ENCODE peak calls at places on chromosomes 12 and 14, in six cellular contexts. P, D, F, X, W and T are unnamed samples.

GRCh38 chr12:86228656-86229055 is 27.5 kb downstream of the MGAT4C start:
- DNase-seq in X (no peak), P (no peak), F (no peak), D (no peak), W (no peak), T (no peak)

GRCh38 chr14:70595443-70596185 is 4.8 kb downstream of the MED6 start:
- DNase-seq in F (no peak), X (no peak), D (no peak), P (no peak), W (no peak), T (no peak)

GRCh38 chr14:69979882-69980281 is 100.7 kb downstream of the SMOC1 start:
- DNase-seq in X (no peak), F (no peak), W (no peak), D (no peak), P (no peak), T (no peak)

GRCh38 chr12:53004178-53004577 is 2.1 kb upstream of the EIF4B start:
- DNase-seq in X (peak), P (no peak), F (peak), W (no peak), D (no peak), T (no peak)

GRCh38 chr12:39831587-39832315 is 212.1 kb upstream of the ABCD2 start:
- DNase-seq in D (peak), P (peak), X (no peak), F (peak), W (no peak), T (no peak)

GRCh38 chr12:82963961-82964360 is 277.3 kb downstream of the TMTC2 start:
- DNase-seq in P (no peak), D (no peak), F (no peak), X (no peak), W (no peak), T (peak)

GRCh38 chr12:49888461-49889151 is 15.1 kb downstream of the FAIM2 start:
- DNase-seq in X (no peak), P (no peak), D (peak), W (no peak), F (no peak), T (no peak)

GRCh38 chr12:84070311-84070710 is 842.3 kb downstream of the SLC6A15 start:
- DNase-seq in W (no peak), X (no peak), P (no peak), F (peak), D (no peak), T (no peak)

GRCh38 chr14:73726025-73726961 is 12.1 kb upstream of the PNMA1 start:
- DNase-seq in P (peak), X (no peak), F (peak), W (no peak), D (no peak), T (no peak)

GRCh38 chr12:20807192-20808080 is 3.1 kb upstream of the SLCO1B3 start:
- DNase-seq in F (no peak), D (no peak), P (no peak), X (no peak), W (no peak), T (no peak)

GRCh38 chr14:23020143-23021128 is 10.5 kb upstream of the C14orf93 start:
- DNase-seq in W (no peak), F (no peak), X (no peak), D (no peak), P (no peak), T (no peak)

GRCh38 chr12:20865873-20866272 is 55.4 kb downstream of the SLCO1B3 start:
- DNase-seq in D (peak), W (no peak), P (no peak), X (no peak), F (peak), T (no peak)

GRCh38 chr14:32137313-32137712 is 60.2 kb downstream of the ARHGAP5 start:
- DNase-seq in P (no peak), F (no peak), D (no peak), W (no peak), X (no peak), T (no peak)

GRCh38 chr14:104694991-104695659 is 5.7 kb downstream of the INF2 start:
- DNase-seq in X (no peak), P (peak), D (peak), F (no peak), W (peak), T (no peak)

GRCh38 chr12:123907726-123908476 is 64.7 kb downstream of the CCDC92 start:
- DNase-seq in D (no peak), F (peak), W (no peak), X (no peak), P (peak), T (no peak)

GRCh38 chr12:20549115-20549719 is 145.9 kb upstream of the SLCO1C1 start:
- DNase-seq in X (no peak), P (peak), D (peak), W (no peak), F (peak), T (no peak)

GRCh38 chr14:91400696-91401095 is 16.9 kb downstream of the CCDC88C start:
- DNase-seq in F (peak), X (no peak), W (no peak), P (no peak), D (no peak), T (no peak)